ENCODE peak calls at places on chromosome 1, in five cellular contexts. A, E, O, N and H are unnamed samples.

GRCh38 chr1:3501856-3502665 is 47.6 kb downstream of the ARHGEF16 start:
- DNase-seq in E (peak), O (peak), A (no peak), N (peak), H (peak)

GRCh38 chr1:11434506-11434905 is 44.4 kb upstream of the DISP3 start:
- DNase-seq in A (no peak), N (no peak), O (no peak), E (no peak), H (no peak)

GRCh38 chr1:8629241-8630091 is 188.0 kb downstream of the RERE start:
- DNase-seq in N (peak), E (peak), O (peak), A (no peak), H (no peak)

GRCh38 chr1:103948526-103948925 is 198.8 kb downstream of the AMY1C start:
- DNase-seq in O (no peak), E (no peak), N (no peak), A (no peak), H (no peak)

GRCh38 chr1:26114165-26114927 is 2.7 kb downstream of the PDIK1L start:
- DNase-seq in O (no peak), A (no peak), E (no peak), N (no peak), H (no peak)

GRCh38 chr1:90434460-90434859 is 282.6 kb downstream of the BARHL2 start:
- DNase-seq in A (no peak), N (no peak), O (no peak), E (no peak), H (no peak)

GRCh38 chr1:169886422-169886821 is 7.3 kb downstream of the SCYL3 start:
- DNase-seq in O (no peak), A (no peak), N (no peak), E (no peak), H (no peak)

GRCh38 chr1:53396563-53397268 is 62.5 kb upstream of the DMRTB1 start:
- DNase-seq in N (no peak), E (no peak), O (no peak), A (no peak), H (no peak)

GRCh38 chr1:50829010-50829958 is 130.8 kb downstream of the FAF1 start:
- DNase-seq in N (peak), O (no peak), A (no peak), E (no peak), H (no peak)

GRCh38 chr1:109769335-109770078 is 5.8 kb upstream of the EPS8L3 start:
- DNase-seq in O (no peak), N (peak), A (no peak), E (no peak), H (no peak)

GRCh38 chr1:184056921-184057496 is 5.5 kb downstream of the TSEN15 start:
- DNase-seq in A (no peak), E (no peak), N (peak), O (no peak), H (no peak)

GRCh38 chr1:205179842-205180241 is 31.7 kb downstream of the DSTYK start:
- DNase-seq in O (no peak), N (no peak), A (no peak), E (no peak), H (no peak)

GRCh38 chr1:235331391-235331790 is 3.0 kb downstream of the GGPS1 start:
- DNase-seq in E (no peak), N (no peak), A (no peak), O (peak), H (no peak)

GRCh38 chr1:160768295-160768657 is 27.7 kb upstream of the LY9 start:
- DNase-seq in E (peak), N (no peak), O (peak), A (no peak), H (peak)

GRCh38 chr1:38142606-38143005 is 96.0 kb upstream of the POU3F1 start:
- DNase-seq in N (no peak), A (no peak), E (no peak), O (no peak), H (no peak)

GRCh38 chr1:234699795-234700665 is 90.1 kb upstream of the IRF2BP2 start:
- DNase-seq in N (peak), O (no peak), E (peak), A (no peak), H (peak)

GRCh38 chr1:30380625-30380984 is 342.8 kb downstream of the MATN1 start:
- DNase-seq in A (no peak), E (no peak), N (no peak), O (no peak), H (no peak)
- TF ChIP-seq CTCF in A (no peak), E (peak), N (no peak), O (no peak), H (peak)

GRCh38 chr1:216221260-216221700 is 202.0 kb downstream of the USH2A start:
- DNase-seq in N (peak), E (peak), O (peak), A (no peak), H (peak)
- TF ChIP-seq CTCF in N (peak), E (peak), O (peak), A (peak), H (peak)

DNA sequence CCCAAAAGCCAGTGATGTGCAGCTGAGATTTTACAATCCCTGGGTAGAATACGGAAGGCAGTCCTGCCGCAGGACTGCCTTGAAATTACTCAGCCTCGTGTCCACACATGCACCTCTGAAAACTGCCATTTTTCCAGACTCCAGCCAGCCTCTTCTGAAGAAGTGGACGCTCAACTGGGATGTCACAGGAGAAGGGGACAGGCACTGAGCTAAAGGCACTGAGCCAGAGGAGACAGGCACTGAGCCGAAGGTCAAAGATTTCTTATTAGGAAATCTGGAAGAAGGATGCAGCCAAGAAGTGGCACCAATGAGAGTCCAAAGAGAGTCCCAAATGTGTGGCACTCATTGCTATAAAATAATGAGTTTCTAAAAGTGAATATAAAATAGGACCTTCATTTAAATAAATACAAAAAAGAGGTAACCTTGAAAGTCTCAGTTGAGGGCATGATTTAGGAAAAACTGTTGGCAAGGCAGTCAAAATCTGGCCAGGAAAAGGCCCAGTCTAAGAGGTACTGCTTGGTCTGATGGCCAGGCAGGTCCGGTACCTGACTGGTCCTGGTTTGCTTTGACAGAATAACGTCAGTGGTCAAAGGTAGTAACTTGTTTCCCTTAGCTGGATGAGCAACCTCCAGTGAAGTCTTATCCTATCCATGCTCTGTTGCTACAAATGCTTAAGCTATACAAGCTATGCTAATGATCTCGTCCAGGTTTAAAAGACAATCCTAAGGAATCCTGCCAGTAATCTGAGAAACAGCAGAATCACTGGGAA is 85.2 kb downstream of the PGBD5 start:
- DNase-seq in A (no peak), O (no peak), E (no peak), N (no peak), H (no peak)
- TF ChIP-seq CTCF in A (no peak), O (no peak), E (no peak), N (no peak), H (no peak)

GRCh38 chr1:117967472-117967871 is 37.9 kb downstream of the WDR3 start:
- DNase-seq in E (no peak), O (no peak), A (no peak), N (peak), H (no peak)
- TF ChIP-seq CTCF in E (no peak), O (no peak), A (no peak), N (peak), H (no peak)

GRCh38 chr1:76944942-76945341 is 77.7 kb downstream of the ST6GALNAC5 start:
- DNase-seq in O (no peak), N (no peak), E (no peak), A (no peak), H (no peak)

GRCh38 chr1:76939817-76940216 is 72.5 kb downstream of the ST6GALNAC5 start:
- DNase-seq in E (no peak), A (no peak), N (no peak), O (no peak), H (no peak)

GRCh38 chr1:76939107-76939816 is 72.0 kb downstream of the ST6GALNAC5 start:
- DNase-seq in O (no peak), N (peak), E (no peak), A (no peak), H (no peak)

GRCh38 chr1:76940586-76941335 is 73.5 kb downstream of the ST6GALNAC5 start:
- DNase-seq in A (no peak), E (no peak), O (no peak), N (no peak), H (no peak)

GRCh38 chr1:76942549-76942948 is 75.3 kb downstream of the ST6GALNAC5 start:
- DNase-seq in E (no peak), N (peak), A (no peak), O (no peak), H (no peak)
- TF ChIP-seq CTCF in E (no peak), N (no peak), A (no peak), O (no peak), H (no peak)

GRCh38 chr1:31409946-31410858 is 2.8 kb upstream of the SERINC2 start:
- DNase-seq in O (no peak), A (no peak), E (no peak), N (no peak), H (no peak)

GRCh38 chr1:31410871-31411270 is 2.1 kb upstream of the SERINC2 start:
- DNase-seq in E (no peak), A (no peak), O (no peak), N (peak), H (no peak)

GRCh38 chr1:31405578-31406245 is 7.3 kb upstream of the SERINC2 start:
- DNase-seq in E (no peak), O (no peak), N (peak), A (no peak), H (no peak)

GRCh38 chr1:31407029-31407626 is 5.9 kb upstream of the SERINC2 start:
- DNase-seq in O (no peak), N (no peak), A (no peak), E (no peak), H (no peak)

DNA sequence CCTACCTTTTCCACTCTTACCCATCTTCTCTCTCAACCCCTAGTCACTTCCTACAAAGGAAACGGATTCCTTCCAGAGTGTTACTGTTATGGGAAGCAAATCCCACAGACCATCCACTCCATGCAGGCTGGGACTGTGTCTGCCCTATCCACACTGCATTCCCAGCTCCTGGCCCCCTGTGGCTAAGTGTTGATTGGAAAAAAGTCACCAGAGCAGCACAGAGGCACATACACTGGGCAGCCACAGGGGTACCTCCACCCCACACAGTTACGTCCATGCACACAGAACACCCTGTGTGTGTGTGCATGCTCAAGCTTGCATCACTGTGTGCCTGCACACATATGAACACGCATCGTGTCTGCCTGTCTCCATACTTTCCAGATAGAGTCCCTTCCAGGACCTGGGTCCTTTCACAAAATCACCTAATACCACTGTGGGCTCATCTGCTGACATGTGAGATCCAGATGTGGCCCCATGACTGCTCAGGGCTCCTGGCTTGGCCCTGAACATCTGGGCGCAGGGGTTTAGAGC is 4.2 kb upstream of the SERINC2 start:
- DNase-seq in E (no peak), O (no peak), N (no peak), A (no peak), H (no peak)
- TF ChIP-seq CTCF in E (no peak), O (no peak), N (no peak), A (no peak), H (no peak)

GRCh38 chr1:99347041-99347684 is 82.9 kb downstream of the PLPPR4 start:
- DNase-seq in N (no peak), A (no peak), E (no peak), O (no peak), H (no peak)
- TF ChIP-seq CTCF in N (no peak), A (no peak), E (no peak), O (no peak), H (no peak)